ENCODE peak calls at places on chromosomes 4 and X, in six cellular contexts. One of them, this sample, is unnamed.

GRCh38 chrX:32673193-32673592 is 538.2 kb downstream of the DMD start:
- DNase-seq in K562: no peak
- DNase-seq in A549: no peak
- DNase-seq in HepG2: peak
- DNase-seq in endothelial cell of umbilical vein: peak
- DNase-seq in GM12878: no peak
- DNase-seq in this sample: peak

GRCh38 chr4:54006755-54007154 is 57.6 kb downstream of the CHIC2 start:
- DNase-seq in K562: no peak
- DNase-seq in A549: no peak
- DNase-seq in HepG2: peak
- DNase-seq in endothelial cell of umbilical vein: no peak
- DNase-seq in GM12878: no peak
- DNase-seq in this sample: no peak

GRCh38 chr4:1328267-1329155 is 18.5 kb upstream of the UVSSA start:
- DNase-seq in K562: no peak
- DNase-seq in A549: no peak
- DNase-seq in HepG2: no peak
- DNase-seq in endothelial cell of umbilical vein: no peak
- DNase-seq in GM12878: no peak
- DNase-seq in this sample: no peak

GRCh38 chr4:153204247-153205027 is at the start of gene TRIM2:
- DNase-seq in K562: peak
- DNase-seq in A549: no peak
- DNase-seq in HepG2: peak
- DNase-seq in endothelial cell of umbilical vein: peak
- DNase-seq in GM12878: no peak
- DNase-seq in this sample: no peak

GRCh38 chr4:155331478-155331877 is 45.3 kb downstream of the MAP9 start:
- DNase-seq in K562: no peak
- DNase-seq in A549: no peak
- DNase-seq in HepG2: no peak
- DNase-seq in endothelial cell of umbilical vein: no peak
- DNase-seq in GM12878: no peak
- DNase-seq in this sample: no peak

GRCh38 chr4:158801066-158801465 is 32.2 kb downstream of the FNIP2 start:
- DNase-seq in K562: no peak
- DNase-seq in A549: no peak
- DNase-seq in HepG2: no peak
- DNase-seq in endothelial cell of umbilical vein: no peak
- DNase-seq in GM12878: no peak
- DNase-seq in this sample: no peak

GRCh38 chr4:112766422-112766821 is 129.5 kb downstream of the LARP7 start:
- DNase-seq in K562: peak
- DNase-seq in A549: no peak
- DNase-seq in HepG2: no peak
- DNase-seq in endothelial cell of umbilical vein: no peak
- DNase-seq in GM12878: no peak
- DNase-seq in this sample: peak

GRCh38 chrX:153482376-153483015 is 12.1 kb upstream of the HAUS7 start:
- DNase-seq in K562: no peak
- DNase-seq in A549: no peak
- DNase-seq in HepG2: no peak
- DNase-seq in endothelial cell of umbilical vein: no peak
- DNase-seq in GM12878: no peak
- DNase-seq in this sample: no peak

GRCh38 chrX:55695227-55696018 is 22.1 kb upstream of the RRAGB start:
- DNase-seq in K562: no peak
- DNase-seq in A549: no peak
- DNase-seq in HepG2: no peak
- DNase-seq in endothelial cell of umbilical vein: no peak
- DNase-seq in GM12878: no peak
- DNase-seq in this sample: no peak

GRCh38 chrX:53354669-53355068 is 67.8 kb downstream of the SMC1A start:
- DNase-seq in K562: peak
- DNase-seq in A549: peak
- DNase-seq in HepG2: no peak
- DNase-seq in endothelial cell of umbilical vein: no peak
- DNase-seq in GM12878: no peak
- DNase-seq in this sample: no peak

GRCh38 chr4:44448548-44449443 is at the start of gene KCTD8:
- DNase-seq in K562: peak
- DNase-seq in A549: peak
- DNase-seq in HepG2: peak
- DNase-seq in endothelial cell of umbilical vein: peak
- DNase-seq in GM12878: peak
- DNase-seq in this sample: peak

GRCh38 chr4:147110968-147111367 is 165.3 kb upstream of the TTC29 start:
- DNase-seq in K562: no peak
- DNase-seq in A549: no peak
- DNase-seq in HepG2: no peak
- DNase-seq in endothelial cell of umbilical vein: peak
- DNase-seq in GM12878: no peak
- DNase-seq in this sample: no peak

GRCh38 chrX:130330706-130331105 is 9.0 kb upstream of the SLC25A14 start:
- DNase-seq in K562: peak
- DNase-seq in A549: peak
- DNase-seq in HepG2: peak
- DNase-seq in endothelial cell of umbilical vein: peak
- DNase-seq in GM12878: peak
- DNase-seq in this sample: peak
- H3K4me3 ChIP-seq in K562: no peak
- H3K4me3 ChIP-seq in A549: no peak
- H3K4me3 ChIP-seq in HepG2: no peak
- H3K4me3 ChIP-seq in endothelial cell of umbilical vein: no peak
- H3K4me3 ChIP-seq in GM12878: no peak
- H3K4me3 ChIP-seq in this sample: no peak

DNA sequence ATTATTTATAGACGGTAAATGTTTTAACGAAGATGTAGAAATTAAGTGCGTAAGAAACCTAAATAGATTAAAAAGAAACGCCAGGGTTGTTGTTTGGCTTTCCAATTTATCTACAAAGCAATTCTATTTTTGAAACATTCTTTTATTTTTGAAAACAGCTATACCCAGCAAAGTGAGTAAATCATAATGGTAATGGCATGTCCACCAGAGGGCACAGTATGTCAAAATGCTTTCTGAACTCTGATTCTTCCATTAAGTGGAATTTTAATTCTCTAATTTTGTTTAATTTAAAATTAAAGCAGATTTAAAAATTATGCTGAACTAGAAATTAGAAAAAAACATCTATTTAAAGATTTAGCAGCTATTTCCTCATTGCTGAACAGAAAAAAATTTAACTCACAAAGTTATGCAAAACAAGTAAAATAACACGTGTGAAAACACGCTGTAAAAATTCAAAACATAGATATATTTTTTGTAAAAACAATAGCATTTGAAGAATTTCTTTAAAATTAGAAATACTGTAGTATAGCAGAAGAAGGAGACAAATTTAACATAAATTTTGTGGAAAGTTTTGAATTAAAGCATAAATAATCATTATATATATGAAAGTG is 26.5 kb downstream of the RASSF6 start:
- DNase-seq in K562: peak
- DNase-seq in A549: no peak
- DNase-seq in HepG2: peak
- DNase-seq in endothelial cell of umbilical vein: peak
- DNase-seq in GM12878: no peak
- DNase-seq in this sample: peak
- TF ChIP-seq MYC in K562: no peak
- TF ChIP-seq MYC in A549: no peak
- TF ChIP-seq MYC in HepG2: no peak
- TF ChIP-seq MYC in endothelial cell of umbilical vein: no peak
- TF ChIP-seq MYC in GM12878: no peak
- TF ChIP-seq MYC in this sample: no peak

DNA sequence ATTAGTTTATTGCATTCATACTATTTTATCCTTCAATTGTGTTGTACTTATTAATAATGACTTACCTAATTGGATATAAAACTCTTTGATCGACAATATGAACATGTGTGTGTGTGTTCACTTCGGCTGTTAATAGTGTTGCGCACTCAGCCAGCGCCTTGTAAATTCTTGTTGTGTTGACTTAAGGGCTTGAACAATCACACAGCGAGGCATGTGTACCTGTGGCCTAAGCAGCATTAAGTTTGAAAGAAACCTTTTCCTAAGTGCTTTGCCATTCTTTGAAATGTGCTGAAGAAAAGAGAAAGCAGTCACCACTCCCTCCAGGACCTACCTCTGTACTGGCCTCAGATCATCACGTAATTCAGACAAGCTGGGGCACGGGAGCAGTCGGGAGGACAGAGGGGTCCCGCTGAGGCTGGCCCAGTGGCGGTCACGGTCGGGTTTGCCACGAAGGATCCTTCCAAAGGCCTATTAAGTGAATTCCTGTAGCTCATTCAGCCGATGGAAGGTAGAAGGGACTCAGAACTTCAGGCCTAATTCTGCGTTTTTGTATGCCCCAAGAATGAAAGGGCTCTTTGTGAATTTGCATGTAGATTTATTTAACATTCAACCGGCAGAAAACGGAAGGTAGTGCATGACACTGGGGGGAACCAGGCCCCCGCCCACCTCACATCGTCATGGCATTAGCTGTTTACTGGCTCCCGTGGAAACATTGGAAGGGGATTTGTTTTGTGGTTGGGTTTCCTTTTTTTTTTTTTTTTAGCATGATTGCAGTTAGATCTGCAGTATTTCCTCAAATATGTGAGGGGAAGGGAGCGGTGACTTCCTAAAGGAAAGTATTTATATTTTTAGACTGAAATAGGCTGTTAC is 106.3 kb downstream of the TRAPPC11 start:
- DNase-seq in K562: no peak
- DNase-seq in A549: no peak
- DNase-seq in HepG2: peak
- DNase-seq in endothelial cell of umbilical vein: peak
- DNase-seq in GM12878: no peak
- DNase-seq in this sample: no peak
- H3K4me3 ChIP-seq in K562: no peak
- H3K4me3 ChIP-seq in A549: no peak
- H3K4me3 ChIP-seq in HepG2: peak
- H3K4me3 ChIP-seq in endothelial cell of umbilical vein: no peak
- H3K4me3 ChIP-seq in GM12878: no peak
- H3K4me3 ChIP-seq in this sample: no peak

GRCh38 chr4:186029731-186030421 is 39.1 kb upstream of the TLR3 start:
- DNase-seq in K562: no peak
- DNase-seq in A549: no peak
- DNase-seq in HepG2: no peak
- DNase-seq in endothelial cell of umbilical vein: peak
- DNase-seq in GM12878: no peak
- DNase-seq in this sample: no peak
- TF ChIP-seq MYC in K562: no peak
- TF ChIP-seq MYC in A549: no peak
- TF ChIP-seq MYC in HepG2: no peak
- TF ChIP-seq MYC in endothelial cell of umbilical vein: no peak
- TF ChIP-seq MYC in GM12878: no peak
- TF ChIP-seq MYC in this sample: no peak

GRCh38 chr4:113979973-113980615 is 647 bp upstream of the ARSJ start:
- DNase-seq in K562: no peak
- DNase-seq in A549: no peak
- DNase-seq in HepG2: no peak
- DNase-seq in endothelial cell of umbilical vein: peak
- DNase-seq in GM12878: no peak
- DNase-seq in this sample: no peak

GRCh38 chr4:113979157-113979972 is at the start of gene ARSJ:
- DNase-seq in K562: no peak
- DNase-seq in A549: peak
- DNase-seq in HepG2: no peak
- DNase-seq in endothelial cell of umbilical vein: peak
- DNase-seq in GM12878: no peak
- DNase-seq in this sample: no peak

GRCh38 chr4:113976937-113977855 is 2.3 kb downstream of the ARSJ start:
- DNase-seq in K562: no peak
- DNase-seq in A549: no peak
- DNase-seq in HepG2: no peak
- DNase-seq in endothelial cell of umbilical vein: peak
- DNase-seq in GM12878: no peak
- DNase-seq in this sample: no peak

GRCh38 chr4:113978561-113979156 is 788 bp downstream of the ARSJ start:
- DNase-seq in K562: no peak
- DNase-seq in A549: peak
- DNase-seq in HepG2: no peak
- DNase-seq in endothelial cell of umbilical vein: peak
- DNase-seq in GM12878: no peak
- DNase-seq in this sample: no peak

DNA sequence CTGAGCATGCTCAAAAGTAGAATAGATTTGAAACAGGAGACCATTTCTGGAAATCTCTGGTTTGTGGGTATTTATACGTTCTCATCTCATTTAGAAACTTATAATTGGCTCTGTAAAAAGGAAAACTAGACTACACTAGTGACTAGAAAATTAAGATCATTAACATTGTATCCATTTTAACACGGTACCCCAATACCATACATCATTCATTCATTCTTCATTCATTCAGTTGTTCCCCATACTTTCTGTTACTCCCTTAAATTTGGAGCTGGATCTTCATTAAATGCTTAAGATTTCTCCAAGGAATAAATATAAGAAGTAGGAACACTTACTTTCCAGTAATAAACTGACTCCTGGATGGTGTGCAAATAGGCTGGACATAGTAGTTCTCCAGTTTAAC is 1.3 kb downstream of the ARSJ start:
- DNase-seq in K562: no peak
- DNase-seq in A549: no peak
- DNase-seq in HepG2: no peak
- DNase-seq in endothelial cell of umbilical vein: no peak
- DNase-seq in GM12878: no peak
- DNase-seq in this sample: no peak
- H3K4me3 ChIP-seq in K562: no peak
- H3K4me3 ChIP-seq in A549: peak
- H3K4me3 ChIP-seq in HepG2: no peak
- H3K4me3 ChIP-seq in endothelial cell of umbilical vein: peak
- H3K4me3 ChIP-seq in GM12878: no peak
- H3K4me3 ChIP-seq in this sample: no peak

GRCh38 chr4:45621926-45622325 is 501.9 kb downstream of the GABRG1 start:
- DNase-seq in K562: no peak
- DNase-seq in A549: no peak
- DNase-seq in HepG2: no peak
- DNase-seq in endothelial cell of umbilical vein: no peak
- DNase-seq in GM12878: no peak
- DNase-seq in this sample: no peak
- TF ChIP-seq MYC in K562: no peak
- TF ChIP-seq MYC in A549: no peak
- TF ChIP-seq MYC in HepG2: no peak
- TF ChIP-seq MYC in endothelial cell of umbilical vein: no peak
- TF ChIP-seq MYC in GM12878: no peak
- TF ChIP-seq MYC in this sample: no peak

GRCh38 chr4:165325732-165326512 is 1.5 kb upstream of the MSMO1 start:
- DNase-seq in K562: peak
- DNase-seq in A549: no peak
- DNase-seq in HepG2: peak
- DNase-seq in endothelial cell of umbilical vein: peak
- DNase-seq in GM12878: no peak
- DNase-seq in this sample: peak
- H3K4me3 ChIP-seq in K562: peak
- H3K4me3 ChIP-seq in A549: no peak
- H3K4me3 ChIP-seq in HepG2: peak
- H3K4me3 ChIP-seq in endothelial cell of umbilical vein: no peak
- H3K4me3 ChIP-seq in GM12878: peak
- H3K4me3 ChIP-seq in this sample: peak

GRCh38 chr4:125801373-125801772 is 486.6 kb downstream of the FAT4 start:
- DNase-seq in K562: no peak
- DNase-seq in A549: no peak
- DNase-seq in HepG2: no peak
- DNase-seq in endothelial cell of umbilical vein: no peak
- DNase-seq in GM12878: no peak
- DNase-seq in this sample: no peak
- TF ChIP-seq MYC in K562: no peak
- TF ChIP-seq MYC in A549: no peak
- TF ChIP-seq MYC in HepG2: no peak
- TF ChIP-seq MYC in endothelial cell of umbilical vein: no peak
- TF ChIP-seq MYC in GM12878: no peak
- TF ChIP-seq MYC in this sample: no peak